ENCODE peak calls at places on chromosomes 1 and 21, in ten cellular contexts. C is heart right ventricle, N is kidney tubule cell, P is NCI-H748 treated with DMSO at 0.1 percent for 48 hours, F is GM20000, O is omental fat pad, J is cardiac fibroblast, X is glutamatergic neuron, V is left ventricle myocardium superior, E is T-helper 22 cell. L is an unnamed sample.

GRCh38 chr21:44958471-44959191 is 18.8 kb downstream of the SLX9 start:
- DNase-seq in C (peak), N (peak), P (no peak), F (no peak), O (no peak), J (peak), X (peak), V (peak), E (no peak), L (no peak)

GRCh38 chr1:211330282-211330936 is 3.8 kb downstream of the TRAF5 start:
- DNase-seq in C (no peak), N (no peak), P (no peak), F (no peak), O (no peak), J (no peak), X (no peak), V (no peak), E (no peak), L (no peak)

GRCh38 chr21:44398499-44398898 is 45.1 kb downstream of the TRPM2 start:
- DNase-seq in C (no peak), N (no peak), P (no peak), F (no peak), O (no peak), J (no peak), X (no peak), V (no peak), E (no peak), L (no peak)

GRCh38 chr1:38046333-38046883 is at the start of gene POU3F1:
- DNase-seq in C (peak), N (no peak), P (no peak), F (no peak), O (no peak), J (no peak), X (no peak), V (peak), E (peak), L (peak)

GRCh38 chr1:110963666-110964399 is at the start of gene LRIF1:
- DNase-seq in C (peak), N (peak), P (peak), F (peak), O (peak), J (peak), X (peak), V (peak), E (peak), L (peak)

GRCh38 chr1:10670190-10670589 is 126.3 kb downstream of the CASZ1 start:
- DNase-seq in C (no peak), N (no peak), P (no peak), F (no peak), O (no peak), J (no peak), X (no peak), V (no peak), E (no peak), L (no peak)

GRCh38 chr1:228972576-228972975 is 237.3 kb downstream of the RHOU start:
- DNase-seq in C (no peak), N (no peak), P (no peak), F (no peak), O (no peak), J (no peak), X (no peak), V (no peak), E (no peak), L (no peak)

GRCh38 chr1:154729598-154729997 is 121.6 kb upstream of the ADAR start:
- DNase-seq in C (no peak), N (no peak), P (no peak), F (no peak), O (no peak), J (peak), X (no peak), V (no peak), E (no peak), L (no peak)

GRCh38 chr1:56411484-56412180 is 167.7 kb downstream of the PLPP3 start:
- DNase-seq in C (peak), N (no peak), P (no peak), F (no peak), O (no peak), J (no peak), X (no peak), V (peak), E (no peak), L (no peak)

GRCh38 chr1:243345205-243345604 is 89.4 kb downstream of the SDCCAG8 start:
- DNase-seq in C (no peak), N (no peak), P (peak), F (no peak), O (no peak), J (peak), X (no peak), V (no peak), E (no peak), L (no peak)

GRCh38 chr1:36471830-36472641 is 7.9 kb upstream of the MRPS15 start:
- DNase-seq in C (no peak), N (no peak), P (no peak), F (no peak), O (no peak), J (no peak), X (peak), V (no peak), E (no peak), L (no peak)

GRCh38 chr1:159161001-159161718 is 10.3 kb upstream of the CADM3 start:
- DNase-seq in C (peak), N (peak), P (peak), F (peak), O (peak), J (peak), X (peak), V (peak), E (peak), L (peak)

GRCh38 chr1:172914517-172915144 is 136.1 kb downstream of the TNFSF18 start:
- DNase-seq in C (no peak), N (no peak), P (no peak), F (no peak), O (no peak), J (peak), X (no peak), V (no peak), E (no peak), L (no peak)

GRCh38 chr1:109252167-109252892 is 3.0 kb downstream of the CELSR2 start:
- DNase-seq in C (no peak), N (no peak), P (no peak), F (peak), O (no peak), J (no peak), X (peak), V (no peak), E (no peak), L (no peak)

GRCh38 chr1:39900662-39901485 is 843 bp downstream of the MYCL start:
- DNase-seq in C (peak), N (no peak), P (peak), F (peak), O (no peak), J (peak), X (peak), V (no peak), E (no peak), L (peak)

GRCh38 chr1:17451731-17452130 is 12.3 kb upstream of the RCC2 start:
- DNase-seq in C (no peak), N (no peak), P (no peak), F (no peak), O (no peak), J (no peak), X (no peak), V (no peak), E (no peak), L (no peak)

GRCh38 chr1:40715660-40716059 is 24.2 kb downstream of the NFYC start:
- DNase-seq in C (no peak), N (no peak), P (no peak), F (no peak), O (no peak), J (no peak), X (no peak), V (no peak), E (no peak), L (no peak)

GRCh38 chr1:7256526-7256925 is 471.3 kb downstream of the CAMTA1 start:
- DNase-seq in C (no peak), N (no peak), P (no peak), F (no peak), O (no peak), J (no peak), X (no peak), V (no peak), E (no peak), L (no peak)

GRCh38 chr1:94983343-94983742 is 56.4 kb upstream of the CNN3 start:
- DNase-seq in C (no peak), N (peak), P (no peak), F (no peak), O (no peak), J (peak), X (no peak), V (no peak), E (no peak), L (no peak)

GRCh38 chr1:60819302-60819701 is 263.1 kb upstream of the NFIA start:
- DNase-seq in C (no peak), N (no peak), P (no peak), F (no peak), O (no peak), J (no peak), X (no peak), V (no peak), E (no peak), L (no peak)

GRCh38 chr1:63317007-63317813 is 5.2 kb upstream of the FOXD3 start:
- DNase-seq in C (peak), N (peak), P (peak), F (peak), O (no peak), J (peak), X (peak), V (peak), E (no peak), L (peak)

GRCh38 chr1:110309768-110310167 is 29.4 kb upstream of the RBM15 start:
- DNase-seq in C (no peak), N (peak), P (no peak), F (no peak), O (no peak), J (peak), X (no peak), V (no peak), E (no peak), L (no peak)

GRCh38 chr1:101738475-101738874 is 258.3 kb downstream of the OLFM3 start:
- DNase-seq in C (no peak), N (peak), P (no peak), F (no peak), O (no peak), J (peak), X (no peak), V (no peak), E (no peak), L (no peak)

GRCh38 chr1:214747050-214747615 is 144.1 kb downstream of the CENPF start:
- DNase-seq in C (no peak), N (peak), P (no peak), F (no peak), O (no peak), J (no peak), X (no peak), V (no peak), E (no peak), L (no peak)

GRCh38 chr1:156746716-156747631 is 4.5 kb downstream of the HDGF start:
- DNase-seq in C (peak), N (peak), P (peak), F (peak), O (peak), J (peak), X (peak), V (peak), E (peak), L (peak)

GRCh38 chr1:212566522-212567479 is 41.8 kb upstream of the ATF3 start:
- DNase-seq in C (no peak), N (peak), P (peak), F (peak), O (no peak), J (peak), X (peak), V (peak), E (peak), L (peak)